ENCODE peak calls at places on chromosomes 7 and 10, in ten cellular contexts. One of them, this sample, is unnamed. For H3K36me3, the result is how much of the 10 kb centered on the place peaks cover.

GRCh38 chr10:117626228-117626627 is 83.7 kb downstream of the EMX2 start:
- DNase-seq in WERI-Rb-1: no peak
- DNase-seq in K562: no peak
- DNase-seq in upper lobe of left lung: no peak
- DNase-seq in IMR-90: no peak
- DNase-seq in fibroblast of lung: no peak
- DNase-seq in pancreas: no peak
- DNase-seq in OCI-LY7: no peak
- DNase-seq in PC-9: no peak
- DNase-seq in upper lobe of right lung: no peak
- DNase-seq in this sample: no peak

GRCh38 chr7:73850781-73851207 is 8.5 kb upstream of the METTL27 start:
- DNase-seq in WERI-Rb-1: no peak
- DNase-seq in K562: peak
- DNase-seq in upper lobe of left lung: no peak
- DNase-seq in IMR-90: peak
- DNase-seq in fibroblast of lung: peak
- DNase-seq in pancreas: no peak
- DNase-seq in OCI-LY7: no peak
- DNase-seq in PC-9: peak
- DNase-seq in upper lobe of right lung: no peak
- DNase-seq in this sample: peak

GRCh38 chr7:42940985-42941847 is 9.0 kb downstream of the MRPL32 start:
- DNase-seq in WERI-Rb-1: peak
- DNase-seq in K562: peak
- DNase-seq in upper lobe of left lung: no peak
- DNase-seq in IMR-90: peak
- DNase-seq in fibroblast of lung: peak
- DNase-seq in pancreas: peak
- DNase-seq in OCI-LY7: peak
- DNase-seq in PC-9: peak
- DNase-seq in upper lobe of right lung: peak
- DNase-seq in this sample: peak

GRCh38 chr7:79876769-79877362 is 257.8 kb upstream of the GNAI1 start:
- DNase-seq in WERI-Rb-1: no peak
- DNase-seq in K562: no peak
- DNase-seq in upper lobe of left lung: no peak
- DNase-seq in IMR-90: peak
- DNase-seq in fibroblast of lung: peak
- DNase-seq in pancreas: no peak
- DNase-seq in OCI-LY7: no peak
- DNase-seq in PC-9: peak
- DNase-seq in upper lobe of right lung: no peak
- DNase-seq in this sample: no peak

GRCh38 chr10:122462533-122463465 is 1.4 kb downstream of the HTRA1 start:
- DNase-seq in WERI-Rb-1: no peak
- DNase-seq in K562: no peak
- DNase-seq in upper lobe of left lung: peak
- DNase-seq in IMR-90: peak
- DNase-seq in fibroblast of lung: peak
- DNase-seq in pancreas: no peak
- DNase-seq in OCI-LY7: no peak
- DNase-seq in PC-9: no peak
- DNase-seq in upper lobe of right lung: no peak
- DNase-seq in this sample: no peak

GRCh38 chr10:107847620-107848019 is 683.1 kb upstream of the SORCS1 start:
- DNase-seq in WERI-Rb-1: no peak
- DNase-seq in K562: no peak
- DNase-seq in upper lobe of left lung: no peak
- DNase-seq in IMR-90: no peak
- DNase-seq in fibroblast of lung: no peak
- DNase-seq in pancreas: no peak
- DNase-seq in OCI-LY7: no peak
- DNase-seq in PC-9: no peak
- DNase-seq in upper lobe of right lung: no peak
- DNase-seq in this sample: no peak

GRCh38 chr7:42691030-42691639 is 220.7 kb downstream of the C7orf25 start:
- DNase-seq in WERI-Rb-1: peak
- DNase-seq in K562: peak
- DNase-seq in upper lobe of left lung: no peak
- DNase-seq in IMR-90: peak
- DNase-seq in fibroblast of lung: peak
- DNase-seq in pancreas: no peak
- DNase-seq in OCI-LY7: peak
- DNase-seq in PC-9: peak
- DNase-seq in upper lobe of right lung: no peak
- DNase-seq in this sample: peak

GRCh38 chr7:82713506-82713905 is 269.9 kb upstream of the CACNA2D1 start:
- DNase-seq in WERI-Rb-1: no peak
- DNase-seq in K562: no peak
- DNase-seq in upper lobe of left lung: no peak
- DNase-seq in IMR-90: no peak
- DNase-seq in fibroblast of lung: no peak
- DNase-seq in pancreas: no peak
- DNase-seq in OCI-LY7: no peak
- DNase-seq in PC-9: no peak
- DNase-seq in upper lobe of right lung: no peak
- DNase-seq in this sample: no peak

GRCh38 chr10:44067432-44067831 is 317.5 kb downstream of the CXCL12 start:
- DNase-seq in WERI-Rb-1: no peak
- DNase-seq in K562: no peak
- DNase-seq in upper lobe of left lung: no peak
- DNase-seq in IMR-90: no peak
- DNase-seq in fibroblast of lung: no peak
- DNase-seq in pancreas: no peak
- DNase-seq in OCI-LY7: no peak
- DNase-seq in PC-9: no peak
- DNase-seq in upper lobe of right lung: no peak
- DNase-seq in this sample: no peak

GRCh38 chr10:11087372-11087771 is 69.7 kb downstream of the CELF2 start:
- DNase-seq in WERI-Rb-1: no peak
- DNase-seq in K562: no peak
- DNase-seq in upper lobe of left lung: no peak
- DNase-seq in IMR-90: no peak
- DNase-seq in fibroblast of lung: no peak
- DNase-seq in pancreas: no peak
- DNase-seq in OCI-LY7: no peak
- DNase-seq in PC-9: no peak
- DNase-seq in upper lobe of right lung: no peak
- DNase-seq in this sample: no peak

GRCh38 chr10:21031232-21031790 is 134.2 kb upstream of the NEBL start:
- DNase-seq in WERI-Rb-1: no peak
- DNase-seq in K562: no peak
- DNase-seq in upper lobe of left lung: no peak
- DNase-seq in IMR-90: no peak
- DNase-seq in fibroblast of lung: no peak
- DNase-seq in pancreas: no peak
- DNase-seq in OCI-LY7: no peak
- DNase-seq in PC-9: no peak
- DNase-seq in upper lobe of right lung: no peak
- DNase-seq in this sample: no peak

GRCh38 chr7:31957090-31957720 is 113.0 kb downstream of the PDE1C start:
- DNase-seq in WERI-Rb-1: no peak
- DNase-seq in K562: no peak
- DNase-seq in upper lobe of left lung: no peak
- DNase-seq in IMR-90: peak
- DNase-seq in fibroblast of lung: peak
- DNase-seq in pancreas: no peak
- DNase-seq in OCI-LY7: no peak
- DNase-seq in PC-9: no peak
- DNase-seq in upper lobe of right lung: no peak
- DNase-seq in this sample: no peak

GRCh38 chr7:159271795-159272194 is 127.1 kb upstream of the VIPR2 start:
- DNase-seq in WERI-Rb-1: no peak
- DNase-seq in K562: no peak
- DNase-seq in upper lobe of left lung: no peak
- DNase-seq in IMR-90: no peak
- DNase-seq in fibroblast of lung: no peak
- DNase-seq in pancreas: no peak
- DNase-seq in OCI-LY7: no peak
- DNase-seq in PC-9: no peak
- DNase-seq in upper lobe of right lung: no peak
- DNase-seq in this sample: no peak

GRCh38 chr7:148883233-148884048 is 650 bp downstream of the EZH2 start:
- DNase-seq in WERI-Rb-1: peak
- DNase-seq in K562: peak
- DNase-seq in upper lobe of left lung: peak
- DNase-seq in IMR-90: no peak
- DNase-seq in fibroblast of lung: no peak
- DNase-seq in pancreas: peak
- DNase-seq in OCI-LY7: peak
- DNase-seq in PC-9: peak
- DNase-seq in upper lobe of right lung: peak
- DNase-seq in this sample: peak

GRCh38 chr10:32877915-32878314 is 80.1 kb downstream of the ITGB1 start:
- DNase-seq in WERI-Rb-1: no peak
- DNase-seq in K562: no peak
- DNase-seq in upper lobe of left lung: no peak
- DNase-seq in IMR-90: no peak
- DNase-seq in fibroblast of lung: no peak
- DNase-seq in pancreas: no peak
- DNase-seq in OCI-LY7: no peak
- DNase-seq in PC-9: no peak
- DNase-seq in upper lobe of right lung: no peak
- DNase-seq in this sample: no peak

GRCh38 chr7:4131043-4131442 is 551.1 kb upstream of the FOXK1 start:
- DNase-seq in WERI-Rb-1: peak
- DNase-seq in K562: no peak
- DNase-seq in upper lobe of left lung: no peak
- DNase-seq in IMR-90: no peak
- DNase-seq in fibroblast of lung: no peak
- DNase-seq in pancreas: no peak
- DNase-seq in OCI-LY7: no peak
- DNase-seq in PC-9: no peak
- DNase-seq in upper lobe of right lung: peak
- DNase-seq in this sample: no peak

GRCh38 chr7:148191391-148192076 is 399.0 kb upstream of the C7orf33 start:
- DNase-seq in WERI-Rb-1: no peak
- DNase-seq in K562: peak
- DNase-seq in upper lobe of left lung: no peak
- DNase-seq in IMR-90: no peak
- DNase-seq in fibroblast of lung: no peak
- DNase-seq in pancreas: peak
- DNase-seq in OCI-LY7: no peak
- DNase-seq in PC-9: no peak
- DNase-seq in upper lobe of right lung: no peak
- DNase-seq in this sample: no peak

GRCh38 chr7:112286294-112287086 is 80.0 kb downstream of the ZNF277 start:
- DNase-seq in WERI-Rb-1: no peak
- DNase-seq in K562: no peak
- DNase-seq in upper lobe of left lung: no peak
- DNase-seq in IMR-90: no peak
- DNase-seq in fibroblast of lung: no peak
- DNase-seq in pancreas: no peak
- DNase-seq in OCI-LY7: peak
- DNase-seq in PC-9: no peak
- DNase-seq in upper lobe of right lung: no peak
- DNase-seq in this sample: no peak

DNA sequence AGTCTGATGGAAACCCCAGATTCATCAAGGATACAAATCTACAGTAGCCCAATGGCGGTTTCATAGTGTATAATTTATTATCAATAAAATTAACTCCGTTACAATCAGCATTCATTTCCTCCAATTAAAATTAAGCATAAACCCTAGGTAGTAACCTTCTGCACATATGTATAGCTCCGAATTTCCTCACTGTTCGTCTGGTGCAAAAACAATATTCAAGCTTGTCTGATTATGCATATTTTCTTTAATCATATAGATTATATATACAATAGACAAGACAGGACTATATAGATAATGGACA is 2.8 kb downstream of the HOXA9 start:
- DNase-seq in WERI-Rb-1: no peak
- DNase-seq in K562: no peak
- DNase-seq in upper lobe of left lung: no peak
- DNase-seq in IMR-90: no peak
- DNase-seq in fibroblast of lung: no peak
- DNase-seq in pancreas: no peak
- DNase-seq in OCI-LY7: no peak
- DNase-seq in PC-9: no peak
- DNase-seq in upper lobe of right lung: no peak
- DNase-seq in this sample: no peak
- H3K4me3 ChIP-seq in WERI-Rb-1: no peak
- H3K4me3 ChIP-seq in K562: no peak
- H3K4me3 ChIP-seq in upper lobe of left lung: no peak
- H3K4me3 ChIP-seq in IMR-90: no peak
- H3K4me3 ChIP-seq in fibroblast of lung: no peak
- H3K4me3 ChIP-seq in pancreas: no peak
- H3K4me3 ChIP-seq in OCI-LY7: no peak
- H3K4me3 ChIP-seq in PC-9: no peak
- H3K4me3 ChIP-seq in upper lobe of right lung: no peak
- H3K4me3 ChIP-seq in this sample: no peak

GRCh38 chr10:124418726-124419501 is at the start of gene OAT:
- DNase-seq in WERI-Rb-1: peak
- DNase-seq in K562: peak
- DNase-seq in upper lobe of left lung: peak
- DNase-seq in IMR-90: peak
- DNase-seq in fibroblast of lung: peak
- DNase-seq in pancreas: peak
- DNase-seq in OCI-LY7: peak
- DNase-seq in PC-9: peak
- DNase-seq in upper lobe of right lung: peak
- DNase-seq in this sample: peak
- TF ChIP-seq CTCF in WERI-Rb-1: peak
- TF ChIP-seq CTCF in K562: peak
- TF ChIP-seq CTCF in upper lobe of left lung: no peak
- TF ChIP-seq CTCF in IMR-90: peak
- TF ChIP-seq CTCF in fibroblast of lung: no peak
- TF ChIP-seq CTCF in pancreas: no peak
- TF ChIP-seq CTCF in OCI-LY7: no peak
- TF ChIP-seq CTCF in PC-9: no peak
- TF ChIP-seq CTCF in upper lobe of right lung: no peak
- TF ChIP-seq CTCF in this sample: no peak

GRCh38 chr7:67018940-67019339 is 22.3 kb downstream of the TYW1 start:
- DNase-seq in WERI-Rb-1: no peak
- DNase-seq in K562: no peak
- DNase-seq in upper lobe of left lung: no peak
- DNase-seq in IMR-90: no peak
- DNase-seq in fibroblast of lung: no peak
- DNase-seq in pancreas: no peak
- DNase-seq in OCI-LY7: no peak
- DNase-seq in PC-9: no peak
- DNase-seq in upper lobe of right lung: no peak
- DNase-seq in this sample: no peak
- H3K36me3 ChIP-seq in WERI-Rb-1: under half
- H3K36me3 ChIP-seq in K562: half or more
- H3K36me3 ChIP-seq in upper lobe of left lung: half or more
- H3K36me3 ChIP-seq in IMR-90: under half
- H3K36me3 ChIP-seq in fibroblast of lung: under half
- H3K36me3 ChIP-seq in pancreas: under half
- H3K36me3 ChIP-seq in OCI-LY7: half or more
- H3K36me3 ChIP-seq in PC-9: under half
- H3K36me3 ChIP-seq in upper lobe of right lung: half or more
- H3K36me3 ChIP-seq in this sample: under half

GRCh38 chr7:113392421-113392820 is 274.1 kb upstream of the SMIM30 start:
- DNase-seq in WERI-Rb-1: no peak
- DNase-seq in K562: no peak
- DNase-seq in upper lobe of left lung: no peak
- DNase-seq in IMR-90: no peak
- DNase-seq in fibroblast of lung: no peak
- DNase-seq in pancreas: no peak
- DNase-seq in OCI-LY7: no peak
- DNase-seq in PC-9: no peak
- DNase-seq in upper lobe of right lung: no peak
- DNase-seq in this sample: no peak
- H3K4me3 ChIP-seq in WERI-Rb-1: no peak
- H3K4me3 ChIP-seq in K562: no peak
- H3K4me3 ChIP-seq in upper lobe of left lung: no peak
- H3K4me3 ChIP-seq in IMR-90: no peak
- H3K4me3 ChIP-seq in fibroblast of lung: no peak
- H3K4me3 ChIP-seq in pancreas: no peak
- H3K4me3 ChIP-seq in OCI-LY7: no peak
- H3K4me3 ChIP-seq in PC-9: no peak
- H3K4me3 ChIP-seq in upper lobe of right lung: no peak
- H3K4me3 ChIP-seq in this sample: no peak

This sample was measured in mucosa of descending colon.